ENCODE peak calls at places on chromosomes 16 and 17, in nine cellular contexts. A is uterus, G is AG04450, P is substantia nigra, W is heart left ventricle, C is suprapubic skin, Y is tibial nerve, Q is IMR-90, L is heart right ventricle. D is an unnamed sample.

GRCh38 chr16:2474877-2475412 is at the start of gene TBC1D24:
- DNase-seq in L (peak; percentile 92), W (peak; percentile 88), C (no peak), P (peak; percentile 19), Y (peak; percentile 71), A (peak; percentile 79), Q (peak; percentile 72), G (no peak), D (peak; percentile 81)

GRCh38 chr17:44063704-44064639 is 2.5 kb downstream of the LSM12 start:
- DNase-seq in L (no peak), W (no peak), A (no peak), Y (no peak), P (no peak), C (no peak), Q (no peak), G (no peak), D (no peak)

GRCh38 chr17:2178798-2179505 is 124.0 kb downstream of the HIC1 start:
- DNase-seq in P (no peak), Y (no peak), A (no peak), W (peak; percentile 59), C (no peak), L (peak; percentile 61), Q (no peak), G (no peak), D (no peak)

GRCh38 chr17:67177732-67178131 is 67.3 kb downstream of the HELZ start:
- DNase-seq in C (no peak), Y (no peak), P (no peak), L (no peak), Q (no peak), W (no peak), G (no peak), A (no peak), D (no peak)

GRCh38 chr17:3026125-3026855 is 37.1 kb downstream of the OR1D5 start:
- DNase-seq in A (no peak), Y (no peak), Q (no peak), G (no peak), L (no peak), C (peak; percentile 77), W (no peak), P (no peak), D (no peak)

GRCh38 chr17:75504347-75505151 is 10.8 kb downstream of the CASKIN2 start:
- DNase-seq in Y (no peak), W (no peak), P (no peak), L (peak; percentile 37), C (no peak), Q (no peak), A (no peak), G (no peak), D (no peak)

GRCh38 chr16:88857728-88858339 is 907 bp downstream of the TRAPPC2L start:
- DNase-seq in L (peak; percentile 81), G (peak; percentile 47), Q (peak; percentile 72), C (no peak), W (peak; percentile 67), P (no peak), Y (peak; percentile 73), A (peak; percentile 53), D (peak; percentile 69)

GRCh38 chr16:5581963-5582362 is 484.4 kb upstream of the EEF2KMT start:
- DNase-seq in P (no peak), A (no peak), G (no peak), Y (no peak), L (no peak), Q (no peak), C (no peak), W (no peak), D (no peak)

GRCh38 chr17:69733171-69734014 is 318.9 kb downstream of the MAP2K6 start:
- DNase-seq in A (no peak), L (peak; percentile 16), C (no peak), Y (no peak), P (no peak), Q (peak; percentile 88), W (peak; percentile 34), G (peak; percentile 33), D (no peak)

GRCh38 chr17:10640475-10640874 is 16.6 kb downstream of the MYH3 start:
- DNase-seq in G (no peak), C (no peak), Y (no peak), W (no peak), A (no peak), L (no peak), Q (no peak), P (no peak), D (no peak)

GRCh38 chr16:54280751-54281150 is 5.8 kb downstream of the IRX3 start:
- DNase-seq in W (no peak), Q (no peak), G (no peak), C (peak; percentile 59), L (no peak), P (no peak), A (no peak), Y (no peak), D (no peak)

GRCh38 chr17:40501499-40501911 is at the start of gene TNS4:
- DNase-seq in Y (no peak), W (no peak), C (no peak), G (no peak), L (no peak), P (no peak), Q (no peak), A (no peak), D (no peak)

GRCh38 chr17:40500709-40501108 is 714 bp downstream of the TNS4 start:
- DNase-seq in L (no peak), A (no peak), Q (no peak), W (no peak), C (no peak), P (no peak), G (no peak), Y (no peak), D (no peak)

GRCh38 chr17:40499551-40500189 is 1.8 kb downstream of the TNS4 start:
- DNase-seq in A (peak; percentile 89), Y (peak; percentile 72), C (peak; percentile 93), G (no peak), P (no peak), W (peak; percentile 88), Q (peak; percentile 60), L (peak; percentile 90), D (peak; percentile 84)

GRCh38 chr17:40498281-40499084 is 2.9 kb downstream of the TNS4 start:
- DNase-seq in L (no peak), W (no peak), G (no peak), Y (no peak), Q (no peak), P (no peak), A (no peak), C (no peak), D (no peak)

GRCh38 chr17:40500190-40500589 is 1.2 kb downstream of the TNS4 start:
- DNase-seq in A (no peak), L (no peak), Q (no peak), W (no peak), C (no peak), G (no peak), Y (no peak), P (no peak), D (no peak)
- H3K27ac ChIP-seq in A (no peak overlapping the region), L (no peak overlapping the region), Q (peak overlapping the region; percentile 71), W (peak overlapping the region; percentile 76), C (peak overlapping the region; percentile 91), G (no peak overlapping the region), Y (peak overlapping the region; percentile 21), P (no peak overlapping the region), D (peak overlapping the region; percentile 11)

GRCh38 chr16:15492091-15492740 is 57.8 kb downstream of the BMERB1 start:
- DNase-seq in G (no peak), P (no peak), A (no peak), Y (no peak), W (no peak), L (no peak), C (peak; percentile 55), Q (no peak), D (no peak)

GRCh38 chr16:15489016-15489415 is 54.6 kb downstream of the BMERB1 start:
- DNase-seq in C (no peak), Q (no peak), A (no peak), P (no peak), G (no peak), W (no peak), L (no peak), Y (no peak), D (no peak)

GRCh38 chr16:15491430-15491829 is 57.0 kb downstream of the BMERB1 start:
- DNase-seq in Q (no peak), A (no peak), Y (no peak), C (peak; percentile 26), P (no peak), W (no peak), L (no peak), G (no peak), D (no peak)

GRCh38 chr16:15487336-15488284 is 53.2 kb downstream of the BMERB1 start:
- DNase-seq in C (no peak), P (no peak), A (no peak), Q (no peak), L (no peak), G (no peak), W (no peak), Y (no peak), D (no peak)

GRCh38 chr16:15490123-15490711 is 55.8 kb downstream of the BMERB1 start:
- DNase-seq in G (no peak), W (no peak), A (no peak), Q (no peak), C (peak; percentile 29), L (no peak), Y (no peak), P (no peak), D (no peak)
- H3K27ac ChIP-seq in G (peak overlapping the region; percentile 40), W (peak overlapping the region; percentile 78), A (peak overlapping the region; percentile 74), Q (peak overlapping the region; percentile 36), C (peak overlapping the region; percentile 4), L (peak overlapping the region; percentile 83), Y (peak overlapping the region; percentile 65), P (no peak overlapping the region), D (no peak overlapping the region)

GRCh38 chr16:75225092-75225491 is 6.3 kb downstream of the CTRB1 start:
- DNase-seq in W (no peak), C (no peak), G (no peak), Q (peak; percentile 26), Y (no peak), A (no peak), L (no peak), P (no peak), D (no peak)
- H3K27ac ChIP-seq in W (no peak overlapping the region), C (no peak overlapping the region), G (no peak overlapping the region), Q (no peak overlapping the region), Y (no peak overlapping the region), A (no peak overlapping the region), L (no peak overlapping the region), P (no peak overlapping the region), D (no peak overlapping the region)

GRCh38 chr17:7207120-7208001 is 12.3 kb downstream of the DLG4 start:
- DNase-seq in W (no peak), P (no peak), Q (peak; percentile 33), G (no peak), A (peak; percentile 77), Y (no peak), L (no peak), C (no peak), D (no peak)

GRCh38 chr17:7211512-7212277 is 7.9 kb downstream of the DLG4 start:
- DNase-seq in G (no peak), Y (no peak), L (no peak), W (no peak), Q (no peak), A (no peak), C (no peak), P (no peak), D (no peak)

GRCh38 chr17:7208754-7209460 is 10.7 kb downstream of the DLG4 start:
- DNase-seq in P (no peak), G (no peak), Q (no peak), C (no peak), W (no peak), L (no peak), A (no peak), Y (no peak), D (no peak)

GRCh38 chr17:7204828-7205461 is 14.7 kb downstream of the DLG4 start:
- DNase-seq in P (no peak), G (peak; percentile 59), C (peak; percentile 93), Y (peak; percentile 59), A (peak; percentile 90), W (peak; percentile 88), L (peak; percentile 90), Q (peak; percentile 85), D (peak; percentile 83)

GRCh38 chr17:7208027-7208571 is 11.5 kb downstream of the DLG4 start:
- DNase-seq in Q (no peak), G (no peak), C (no peak), P (no peak), L (no peak), Y (no peak), A (no peak), W (no peak), D (no peak)
- H3K27ac ChIP-seq in Q (no peak overlapping the region), G (no peak overlapping the region), C (no peak overlapping the region), P (no peak overlapping the region), L (no peak overlapping the region), Y (no peak overlapping the region), A (peak overlapping the region; percentile 80), W (peak overlapping the region; percentile 50), D (no peak overlapping the region)

D was measured in lung.